ENCODE peak calls at places on chromosomes 4 and X, in nine cellular contexts. One of them, this sample, is unnamed.

GRCh38 chr4:61572160-61572559 is 372.0 kb downstream of the ADGRL3 start:
- DNase-seq in tibial artery: no peak
- DNase-seq in tibial nerve: no peak
- DNase-seq in breast epithelium: no peak
- DNase-seq in psoas muscle: no peak
- DNase-seq in esophagus muscularis mucosa: no peak
- DNase-seq in A549: no peak
- DNase-seq in PC-3: peak; percentile 89
- DNase-seq in endothelial cell of umbilical vein: no peak
- DNase-seq in this sample: no peak

GRCh38 chr4:72701987-72702819 is 133.2 kb upstream of the ADAMTS3 start:
- DNase-seq in PC-3: peak; percentile 80
- DNase-seq in A549: peak; percentile 45
- DNase-seq in esophagus muscularis mucosa: no peak
- DNase-seq in tibial artery: peak; percentile 25
- DNase-seq in tibial nerve: no peak
- DNase-seq in breast epithelium: no peak
- DNase-seq in endothelial cell of umbilical vein: peak; percentile 69
- DNase-seq in psoas muscle: no peak
- DNase-seq in this sample: no peak

GRCh38 chr4:158896459-158897238 is 127.8 kb downstream of the FNIP2 start:
- DNase-seq in tibial artery: no peak
- DNase-seq in endothelial cell of umbilical vein: peak; percentile 49
- DNase-seq in tibial nerve: no peak
- DNase-seq in psoas muscle: no peak
- DNase-seq in PC-3: no peak
- DNase-seq in esophagus muscularis mucosa: no peak
- DNase-seq in A549: no peak
- DNase-seq in breast epithelium: no peak
- DNase-seq in this sample: no peak

GRCh38 chrX:70826715-70827114 is 81.8 kb downstream of the TEX11 start:
- DNase-seq in tibial nerve: no peak
- DNase-seq in PC-3: no peak
- DNase-seq in esophagus muscularis mucosa: no peak
- DNase-seq in A549: no peak
- DNase-seq in tibial artery: no peak
- DNase-seq in breast epithelium: no peak
- DNase-seq in psoas muscle: no peak
- DNase-seq in endothelial cell of umbilical vein: no peak
- DNase-seq in this sample: no peak

GRCh38 chrX:15721911-15722310 is 16.2 kb upstream of the CA5B start:
- DNase-seq in endothelial cell of umbilical vein: no peak
- DNase-seq in esophagus muscularis mucosa: no peak
- DNase-seq in psoas muscle: no peak
- DNase-seq in PC-3: no peak
- DNase-seq in breast epithelium: no peak
- DNase-seq in tibial artery: no peak
- DNase-seq in tibial nerve: no peak
- DNase-seq in A549: no peak
- DNase-seq in this sample: no peak

GRCh38 chr4:61501812-61502211 is 301.7 kb downstream of the ADGRL3 start:
- DNase-seq in tibial nerve: no peak
- DNase-seq in breast epithelium: no peak
- DNase-seq in PC-3: no peak
- DNase-seq in A549: no peak
- DNase-seq in tibial artery: no peak
- DNase-seq in endothelial cell of umbilical vein: no peak
- DNase-seq in psoas muscle: no peak
- DNase-seq in esophagus muscularis mucosa: no peak
- DNase-seq in this sample: no peak

GRCh38 chrX:131778269-131779218 is 234.7 kb downstream of the OR13H1 start:
- DNase-seq in tibial nerve: no peak
- DNase-seq in esophagus muscularis mucosa: no peak
- DNase-seq in breast epithelium: no peak
- DNase-seq in A549: peak; percentile 81
- DNase-seq in psoas muscle: peak; percentile 69
- DNase-seq in PC-3: peak; percentile 25
- DNase-seq in tibial artery: no peak
- DNase-seq in endothelial cell of umbilical vein: no peak
- DNase-seq in this sample: peak; percentile 87

GRCh38 chr4:67883463-67883862 is 339 bp downstream of the TMPRSS11D start:
- DNase-seq in breast epithelium: no peak
- DNase-seq in PC-3: no peak
- DNase-seq in endothelial cell of umbilical vein: no peak
- DNase-seq in psoas muscle: no peak
- DNase-seq in tibial artery: no peak
- DNase-seq in esophagus muscularis mucosa: no peak
- DNase-seq in tibial nerve: no peak
- DNase-seq in A549: no peak
- DNase-seq in this sample: no peak

GRCh38 chr4:95548738-95549245 is at the start of gene UNC5C:
- DNase-seq in A549: peak; percentile 37
- DNase-seq in breast epithelium: no peak
- DNase-seq in tibial nerve: peak; percentile 43
- DNase-seq in tibial artery: peak; percentile 84
- DNase-seq in PC-3: no peak
- DNase-seq in endothelial cell of umbilical vein: peak; percentile 32
- DNase-seq in psoas muscle: peak; percentile 85
- DNase-seq in esophagus muscularis mucosa: no peak
- DNase-seq in this sample: no peak

GRCh38 chr4:187357045-187357643 is 633.5 kb upstream of the FAT1 start:
- DNase-seq in tibial nerve: no peak
- DNase-seq in psoas muscle: no peak
- DNase-seq in tibial artery: no peak
- DNase-seq in endothelial cell of umbilical vein: no peak
- DNase-seq in breast epithelium: no peak
- DNase-seq in PC-3: no peak
- DNase-seq in esophagus muscularis mucosa: no peak
- DNase-seq in A549: no peak
- DNase-seq in this sample: no peak

GRCh38 chr4:122346036-122346435 is 32.8 kb upstream of the ADAD1 start:
- DNase-seq in breast epithelium: no peak
- DNase-seq in tibial artery: no peak
- DNase-seq in esophagus muscularis mucosa: no peak
- DNase-seq in endothelial cell of umbilical vein: no peak
- DNase-seq in PC-3: peak; percentile 3
- DNase-seq in A549: no peak
- DNase-seq in psoas muscle: no peak
- DNase-seq in tibial nerve: no peak
- DNase-seq in this sample: no peak

GRCh38 chr4:176443646-176444409 is 124.1 kb downstream of the SPCS3 start:
- DNase-seq in breast epithelium: no peak
- DNase-seq in tibial artery: no peak
- DNase-seq in psoas muscle: no peak
- DNase-seq in A549: peak; percentile 6
- DNase-seq in tibial nerve: no peak
- DNase-seq in esophagus muscularis mucosa: no peak
- DNase-seq in PC-3: peak; percentile 22
- DNase-seq in endothelial cell of umbilical vein: no peak
- DNase-seq in this sample: no peak

GRCh38 chrX:107355533-107355932 is 93.9 kb upstream of the FRMPD3 start:
- DNase-seq in A549: no peak
- DNase-seq in breast epithelium: no peak
- DNase-seq in tibial nerve: no peak
- DNase-seq in PC-3: no peak
- DNase-seq in esophagus muscularis mucosa: no peak
- DNase-seq in endothelial cell of umbilical vein: no peak
- DNase-seq in psoas muscle: no peak
- DNase-seq in tibial artery: no peak
- DNase-seq in this sample: no peak

GRCh38 chr4:74206088-74206826 is 48.3 kb downstream of the MTHFD2L start:
- DNase-seq in psoas muscle: no peak
- DNase-seq in tibial artery: no peak
- DNase-seq in breast epithelium: no peak
- DNase-seq in A549: no peak
- DNase-seq in esophagus muscularis mucosa: no peak
- DNase-seq in tibial nerve: no peak
- DNase-seq in endothelial cell of umbilical vein: no peak
- DNase-seq in PC-3: no peak
- DNase-seq in this sample: no peak

GRCh38 chr4:95637047-95637600 is 88.4 kb upstream of the UNC5C start:
- DNase-seq in endothelial cell of umbilical vein: peak; percentile 46
- DNase-seq in tibial nerve: no peak
- DNase-seq in psoas muscle: no peak
- DNase-seq in esophagus muscularis mucosa: no peak
- DNase-seq in A549: peak; percentile 22
- DNase-seq in breast epithelium: no peak
- DNase-seq in PC-3: peak; percentile 47
- DNase-seq in tibial artery: no peak
- DNase-seq in this sample: no peak

GRCh38 chr4:14783011-14783877 is 219.0 kb upstream of the CPEB2 start:
- DNase-seq in A549: no peak
- DNase-seq in endothelial cell of umbilical vein: no peak
- DNase-seq in tibial artery: no peak
- DNase-seq in esophagus muscularis mucosa: no peak
- DNase-seq in tibial nerve: no peak
- DNase-seq in psoas muscle: no peak
- DNase-seq in PC-3: peak; percentile 89
- DNase-seq in breast epithelium: no peak
- DNase-seq in this sample: no peak

GRCh38 chrX:27728291-27728690 is 79.5 kb upstream of the MAGEB10 start:
- DNase-seq in psoas muscle: no peak
- DNase-seq in A549: peak; percentile 2
- DNase-seq in esophagus muscularis mucosa: no peak
- DNase-seq in tibial artery: no peak
- DNase-seq in breast epithelium: no peak
- DNase-seq in endothelial cell of umbilical vein: peak; percentile 81
- DNase-seq in tibial nerve: no peak
- DNase-seq in PC-3: peak; percentile 80
- DNase-seq in this sample: no peak

GRCh38 chr4:171676555-171677215 is 136.5 kb upstream of the GALNTL6 start:
- DNase-seq in PC-3: no peak
- DNase-seq in endothelial cell of umbilical vein: no peak
- DNase-seq in esophagus muscularis mucosa: no peak
- DNase-seq in tibial artery: no peak
- DNase-seq in tibial nerve: no peak
- DNase-seq in psoas muscle: no peak
- DNase-seq in A549: no peak
- DNase-seq in breast epithelium: no peak
- DNase-seq in this sample: no peak

GRCh38 chr4:83217721-83218522 is 66.7 kb downstream of the COQ2 start:
- DNase-seq in PC-3: no peak
- DNase-seq in psoas muscle: no peak
- DNase-seq in tibial nerve: no peak
- DNase-seq in tibial artery: no peak
- DNase-seq in endothelial cell of umbilical vein: no peak
- DNase-seq in esophagus muscularis mucosa: peak; percentile 60
- DNase-seq in breast epithelium: no peak
- DNase-seq in A549: no peak
- DNase-seq in this sample: no peak

GRCh38 chrX:69093960-69094935 is 71.0 kb downstream of the PJA1 start:
- DNase-seq in endothelial cell of umbilical vein: peak; percentile 26
- DNase-seq in A549: peak; percentile 58
- DNase-seq in tibial artery: peak; percentile 50
- DNase-seq in PC-3: peak; percentile 67
- DNase-seq in esophagus muscularis mucosa: no peak
- DNase-seq in tibial nerve: peak; percentile 33
- DNase-seq in breast epithelium: no peak
- DNase-seq in psoas muscle: no peak
- DNase-seq in this sample: peak; percentile 68

GRCh38 chrX:10015711-10016515 is 48.8 kb downstream of the CLDN34 start:
- DNase-seq in A549: peak; percentile 40
- DNase-seq in PC-3: peak; percentile 25
- DNase-seq in tibial nerve: no peak
- DNase-seq in breast epithelium: no peak
- DNase-seq in tibial artery: no peak
- DNase-seq in esophagus muscularis mucosa: no peak
- DNase-seq in psoas muscle: peak; percentile 67
- DNase-seq in endothelial cell of umbilical vein: peak; percentile 29
- DNase-seq in this sample: no peak

GRCh38 chr4:7803992-7804758 is 135.5 kb downstream of the AFAP1 start:
- DNase-seq in tibial nerve: peak; percentile 79
- DNase-seq in endothelial cell of umbilical vein: peak; percentile 81
- DNase-seq in breast epithelium: peak; percentile 85
- DNase-seq in tibial artery: peak; percentile 82
- DNase-seq in A549: peak; percentile 81
- DNase-seq in esophagus muscularis mucosa: no peak
- DNase-seq in PC-3: peak; percentile 77
- DNase-seq in psoas muscle: peak; percentile 90
- DNase-seq in this sample: no peak
- TF ChIP-seq CTCF in tibial nerve: peak; percentile 92
- TF ChIP-seq CTCF in endothelial cell of umbilical vein: peak; percentile 96
- TF ChIP-seq CTCF in breast epithelium: peak; percentile 95
- TF ChIP-seq CTCF in tibial artery: peak; percentile 95
- TF ChIP-seq CTCF in A549: peak; percentile 81
- TF ChIP-seq CTCF in esophagus muscularis mucosa: peak; percentile 98
- TF ChIP-seq CTCF in PC-3: peak; percentile 92
- TF ChIP-seq CTCF in psoas muscle: peak; percentile 91
- TF ChIP-seq CTCF in this sample: peak; percentile 95

DNA sequence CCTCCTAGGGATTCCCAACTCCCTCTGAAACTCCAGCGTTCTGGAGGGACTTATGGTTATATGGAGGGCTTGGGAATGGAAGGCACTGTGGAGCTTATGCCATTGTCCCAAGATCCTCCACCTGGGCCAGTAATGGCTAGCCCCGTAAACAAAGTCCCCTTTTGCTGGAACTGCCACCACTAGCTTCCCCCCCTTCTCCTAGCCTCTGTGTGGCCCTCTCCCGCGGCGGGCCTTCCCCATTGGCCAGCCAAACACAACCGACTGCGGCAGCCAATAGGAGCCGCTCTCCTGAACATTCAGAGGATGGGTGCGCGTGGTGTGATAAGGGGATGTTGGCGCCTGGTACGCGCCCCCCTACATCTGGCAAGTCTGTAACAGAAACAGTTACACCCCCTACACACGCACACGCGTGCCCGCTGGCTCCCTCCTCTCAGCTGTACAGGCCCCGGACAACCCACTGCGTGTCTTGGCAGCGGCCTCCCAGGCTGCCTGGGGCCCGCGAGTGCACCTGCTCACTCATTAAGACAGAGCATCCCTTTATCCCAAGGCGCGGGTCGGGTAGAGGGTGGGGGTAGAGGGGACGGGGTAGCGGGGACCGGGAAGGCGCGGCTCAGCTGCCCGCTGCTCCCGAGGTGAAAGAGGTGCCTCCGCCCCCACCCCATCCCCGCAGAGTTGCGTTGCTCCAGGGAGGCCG is 863 bp upstream of the RAB33A start:
- DNase-seq in tibial nerve: no peak
- DNase-seq in endothelial cell of umbilical vein: no peak
- DNase-seq in A549: peak; percentile 59
- DNase-seq in psoas muscle: no peak
- DNase-seq in PC-3: no peak
- DNase-seq in tibial artery: no peak
- DNase-seq in breast epithelium: no peak
- DNase-seq in esophagus muscularis mucosa: no peak
- DNase-seq in this sample: peak; percentile 66
- H3K4me3 ChIP-seq in tibial nerve: peak overlapping the region; percentile 45
- H3K4me3 ChIP-seq in endothelial cell of umbilical vein: peak overlapping the region; percentile 53
- H3K4me3 ChIP-seq in A549: peak overlapping the region; percentile 84
- H3K4me3 ChIP-seq in psoas muscle: peak overlapping the region; percentile 64
- H3K4me3 ChIP-seq in PC-3: peak overlapping the region; percentile 56
- H3K4me3 ChIP-seq in tibial artery: peak overlapping the region; percentile 48
- H3K4me3 ChIP-seq in breast epithelium: peak overlapping the region; percentile 44
- H3K4me3 ChIP-seq in esophagus muscularis mucosa: peak overlapping the region; percentile 53
- H3K4me3 ChIP-seq in this sample: peak overlapping the region; percentile 50

GRCh38 chrX:40411350-40412111 is 169.2 kb upstream of the ATP6AP2 start:
- DNase-seq in psoas muscle: no peak
- DNase-seq in A549: peak; percentile 4
- DNase-seq in esophagus muscularis mucosa: no peak
- DNase-seq in tibial nerve: no peak
- DNase-seq in breast epithelium: no peak
- DNase-seq in endothelial cell of umbilical vein: no peak
- DNase-seq in PC-3: no peak
- DNase-seq in tibial artery: no peak
- DNase-seq in this sample: no peak
- TF ChIP-seq CTCF in psoas muscle: no peak
- TF ChIP-seq CTCF in A549: no peak
- TF ChIP-seq CTCF in esophagus muscularis mucosa: no peak
- TF ChIP-seq CTCF in tibial nerve: no peak
- TF ChIP-seq CTCF in breast epithelium: no peak
- TF ChIP-seq CTCF in endothelial cell of umbilical vein: no peak
- TF ChIP-seq CTCF in PC-3: no peak
- TF ChIP-seq CTCF in tibial artery: no peak
- TF ChIP-seq CTCF in this sample: no peak

GRCh38 chr4:180665481-180665880 is 1577.7 kb upstream of the TENM3 start:
- DNase-seq in endothelial cell of umbilical vein: no peak
- DNase-seq in A549: no peak
- DNase-seq in psoas muscle: no peak
- DNase-seq in PC-3: no peak
- DNase-seq in esophagus muscularis mucosa: no peak
- DNase-seq in tibial nerve: no peak
- DNase-seq in breast epithelium: no peak
- DNase-seq in tibial artery: no peak
- DNase-seq in this sample: no peak
- H3K4me3 ChIP-seq in endothelial cell of umbilical vein: no peak overlapping the region
- H3K4me3 ChIP-seq in A549: no peak overlapping the region
- H3K4me3 ChIP-seq in psoas muscle: no peak overlapping the region
- H3K4me3 ChIP-seq in PC-3: no peak overlapping the region
- H3K4me3 ChIP-seq in esophagus muscularis mucosa: no peak overlapping the region
- H3K4me3 ChIP-seq in tibial nerve: no peak overlapping the region
- H3K4me3 ChIP-seq in breast epithelium: no peak overlapping the region
- H3K4me3 ChIP-seq in tibial artery: no peak overlapping the region
- H3K4me3 ChIP-seq in this sample: no peak overlapping the region

This sample was measured in ascending aorta.